ENCODE peak calls at places on chromosomes 13 and 19, in four cellular contexts. H, W, F and S are unnamed samples.

GRCh38 chr13:25928941-25929505 is 122.8 kb downstream of the SHISA2 start:
- DNase-seq in F (no peak), H (no peak), W (peak; percentile 46), S (no peak)

GRCh38 chr13:48784906-48785555 is 131.3 kb downstream of the CYSLTR2 start:
- DNase-seq in F (no peak), H (no peak), W (no peak), S (no peak)

GRCh38 chr19:591099-591958 is 1.6 kb downstream of the HCN2 start:
- DNase-seq in H (no peak), W (no peak), F (peak; percentile 57), S (no peak)

GRCh38 chr19:10831980-10832658 is 3.9 kb downstream of the TMED1 start:
- DNase-seq in F (no peak), W (no peak), H (no peak), S (no peak)

GRCh38 chr13:24281188-24282008 is 28.0 kb upstream of the C1QTNF9 start:
- DNase-seq in F (no peak), H (no peak), W (no peak), S (no peak)

GRCh38 chr19:44908074-44908835 is 2.7 kb downstream of the APOE start:
- DNase-seq in H (no peak), F (no peak), W (no peak), S (no peak)

GRCh38 chr13:19845758-19846157 is 17.7 kb downstream of the ZMYM5 start:
- DNase-seq in W (peak; percentile 73), H (no peak), F (peak; percentile 34), S (no peak)

GRCh38 chr19:15454371-15454800 is 4.6 kb upstream of the WIZ start:
- DNase-seq in F (peak; percentile 54), H (no peak), W (no peak), S (no peak)

GRCh38 chr13:45859682-45860081 is 8.1 kb upstream of the SIAH3 start:
- DNase-seq in F (no peak), H (no peak), W (no peak), S (no peak)

GRCh38 chr13:84686973-84687372 is 804.7 kb upstream of the SLITRK1 start:
- DNase-seq in F (no peak), W (no peak), H (no peak), S (no peak)

GRCh38 chr13:35722438-35723060 is 246.1 kb upstream of the MAB21L1 start:
- DNase-seq in F (no peak), W (no peak), H (no peak), S (no peak)

GRCh38 chr19:5864725-5865486 is 5.4 kb downstream of the FUT5 start:
- DNase-seq in H (no peak), F (no peak), W (no peak), S (no peak)

GRCh38 chr13:66222926-66223325 is 1007.2 kb downstream of the PCDH9 start:
- DNase-seq in W (no peak), H (no peak), F (no peak), S (no peak)

GRCh38 chr13:32153056-32153455 is 121.5 kb downstream of the FRY start:
- DNase-seq in F (no peak), H (no peak), W (peak; percentile 18), S (no peak)

GRCh38 chr13:53379485-53379884 is 350.9 kb downstream of the OLFM4 start:
- DNase-seq in W (no peak), H (no peak), F (no peak), S (no peak)

GRCh38 chr19:19562665-19563347 is 24.7 kb downstream of the CILP2 start:
- DNase-seq in F (no peak), W (no peak), H (no peak), S (no peak)

GRCh38 chr13:41650706-41651105 is 193.4 kb downstream of the RGCC start:
- DNase-seq in F (no peak), H (no peak), W (no peak), S (no peak)

GRCh38 chr19:48683349-48683748 is 10.5 kb upstream of the NTN5 start:
- DNase-seq in W (no peak), H (peak; percentile 42), F (peak; percentile 58), S (no peak)